ENCODE peak calls at places on chromosomes 6 and 20, in ten cellular contexts. Z, J, N, K, P, X, Q, O, T and V are unnamed samples.

GRCh38 chr20:57397004-57397692 is 6.0 kb downstream of the RBM38 start:
- DNase-seq in Z (peak), J (no peak), N (no peak), K (peak), P (no peak), X (no peak), Q (no peak), O (peak), T (peak), V (no peak)

GRCh38 chr6:166318649-166319600 is 10.7 kb upstream of the PRR18 start:
- DNase-seq in Z (no peak), J (no peak), N (no peak), K (no peak), P (no peak), X (no peak), Q (no peak), O (no peak), T (no peak), V (no peak)

GRCh38 chr6:22737331-22737730 is 168.0 kb downstream of the HDGFL1 start:
- DNase-seq in Z (peak), J (peak), N (peak), K (no peak), P (peak), X (peak), Q (peak), O (peak), T (no peak), V (peak)

GRCh38 chr6:132995432-132995831 is 181.1 kb downstream of the RPS12 start:
- DNase-seq in Z (no peak), J (no peak), N (no peak), K (no peak), P (no peak), X (no peak), Q (no peak), O (peak), T (no peak), V (no peak)

GRCh38 chr20:17694767-17695166 is 5.0 kb upstream of the BANF2 start:
- DNase-seq in Z (no peak), J (no peak), N (no peak), K (no peak), P (no peak), X (no peak), Q (no peak), O (no peak), T (no peak), V (no peak)

GRCh38 chr20:53330744-53331143 is 262.9 kb downstream of the ZNF217 start:
- DNase-seq in Z (no peak), J (no peak), N (no peak), K (no peak), P (no peak), X (no peak), Q (no peak), O (peak), T (no peak), V (no peak)

GRCh38 chr20:50635676-50636600 is 55.4 kb downstream of the RIPOR3 start:
- DNase-seq in Z (peak), J (peak), N (peak), K (peak), P (no peak), X (peak), Q (peak), O (no peak), T (peak), V (peak)

GRCh38 chr20:53699085-53699717 is 105.6 kb upstream of the ZNF217 start:
- DNase-seq in Z (no peak), J (no peak), N (no peak), K (no peak), P (no peak), X (no peak), Q (no peak), O (no peak), T (no peak), V (no peak)

GRCh38 chr6:149545258-149545753 is 537 bp downstream of the PPIL4 start:
- DNase-seq in Z (peak), J (peak), N (peak), K (no peak), P (peak), X (peak), Q (peak), O (peak), T (peak), V (peak)

GRCh38 chr6:127457444-127458064 is 1.6 kb downstream of the KIAA0408 start:
- DNase-seq in Z (no peak), J (peak), N (no peak), K (no peak), P (peak), X (no peak), Q (no peak), O (peak), T (no peak), V (peak)

GRCh38 chr20:32509639-32510066 is 75.5 kb downstream of the NOL4L start:
- DNase-seq in Z (no peak), J (no peak), N (no peak), K (no peak), P (no peak), X (no peak), Q (no peak), O (no peak), T (peak), V (no peak)

GRCh38 chr20:36106606-36107005 is 47.9 kb upstream of the EPB41L1 start:
- DNase-seq in Z (no peak), J (no peak), N (no peak), K (no peak), P (no peak), X (no peak), Q (no peak), O (no peak), T (no peak), V (no peak)

GRCh38 chr6:112370946-112371345 is 23.8 kb downstream of the RFPL4B start:
- DNase-seq in Z (no peak), J (no peak), N (no peak), K (no peak), P (no peak), X (no peak), Q (no peak), O (no peak), T (no peak), V (no peak)

GRCh38 chr6:37303891-37304503 is 46.1 kb upstream of the TMEM217 start:
- DNase-seq in Z (no peak), J (peak), N (peak), K (no peak), P (no peak), X (no peak), Q (peak), O (peak), T (no peak), V (peak)

GRCh38 chr6:87139236-87139635 is 16.1 kb upstream of the ZNF292 start:
- DNase-seq in Z (no peak), J (peak), N (peak), K (no peak), P (peak), X (no peak), Q (peak), O (peak), T (peak), V (peak)
- H3K4me3 ChIP-seq in Z (no peak), J (no peak), N (no peak), K (no peak), P (no peak), X (no peak), Q (no peak), O (no peak), T (no peak), V (no peak)

GRCh38 chr6:107731422-107732319 is 92.4 kb downstream of the SCML4 start:
- DNase-seq in Z (no peak), J (no peak), N (no peak), K (no peak), P (no peak), X (no peak), Q (no peak), O (no peak), T (no peak), V (no peak)
- H3K4me3 ChIP-seq in Z (no peak), J (no peak), N (no peak), K (no peak), P (no peak), X (no peak), Q (no peak), O (no peak), T (peak), V (no peak)

GRCh38 chr6:26086214-26086613 is 1.0 kb upstream of the HFE start:
- DNase-seq in Z (no peak), J (no peak), N (no peak), K (no peak), P (no peak), X (no peak), Q (no peak), O (no peak), T (peak), V (no peak)

GRCh38 chr6:26092443-26092842 is 5.2 kb downstream of the HFE start:
- DNase-seq in Z (no peak), J (no peak), N (no peak), K (no peak), P (no peak), X (no peak), Q (no peak), O (no peak), T (no peak), V (no peak)

GRCh38 chr6:26089272-26089671 is 2.0 kb downstream of the HFE start:
- DNase-seq in Z (no peak), J (peak), N (no peak), K (no peak), P (no peak), X (no peak), Q (no peak), O (no peak), T (no peak), V (no peak)

GRCh38 chr6:26088344-26088743 is 1.1 kb downstream of the HFE start:
- DNase-seq in Z (no peak), J (peak), N (no peak), K (no peak), P (no peak), X (no peak), Q (no peak), O (no peak), T (no peak), V (no peak)

DNA sequence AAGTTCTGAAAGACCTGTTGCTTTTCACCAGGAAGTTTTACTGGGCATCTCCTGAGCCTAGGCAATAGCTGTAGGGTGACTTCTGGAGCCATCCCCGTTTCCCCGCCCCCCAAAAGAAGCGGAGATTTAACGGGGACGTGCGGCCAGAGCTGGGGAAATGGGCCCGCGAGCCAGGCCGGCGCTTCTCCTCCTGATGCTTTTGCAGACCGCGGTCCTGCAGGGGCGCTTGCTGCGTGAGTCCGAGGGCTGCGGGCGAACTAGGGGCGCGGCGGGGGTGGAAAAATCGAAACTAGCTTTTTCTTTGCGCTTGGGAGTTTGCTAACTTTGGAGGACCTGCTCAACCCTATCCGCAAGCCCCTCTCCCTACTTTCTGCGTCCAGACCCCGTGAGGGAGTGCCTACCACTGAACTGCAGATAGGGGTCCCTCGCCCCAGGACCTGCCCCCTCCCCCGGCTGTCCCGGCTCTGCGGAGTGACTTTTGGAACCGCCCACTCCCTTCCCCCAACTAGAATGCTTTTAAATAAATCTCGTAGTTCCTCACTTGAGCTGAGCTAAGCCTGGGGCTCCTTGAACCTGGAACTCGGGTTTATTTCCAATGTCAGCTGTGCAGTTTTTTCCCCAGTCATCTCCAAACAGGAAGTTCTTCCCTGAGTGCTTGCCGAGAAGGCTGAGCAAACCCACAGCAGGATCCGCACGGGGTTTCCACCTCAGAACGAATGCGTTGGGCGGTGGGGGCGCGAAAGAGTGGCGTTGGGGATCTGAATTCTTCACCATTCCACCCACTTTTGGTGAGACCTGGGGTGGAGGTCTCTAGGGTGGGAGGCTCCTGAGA is at the start of gene HFE:
- DNase-seq in Z (peak), J (peak), N (peak), K (peak), P (no peak), X (peak), Q (peak), O (peak), T (peak), V (peak)
- H3K4me3 ChIP-seq in Z (peak), J (peak), N (peak), K (peak), P (peak), X (peak), Q (peak), O (peak), T (peak), V (peak)

GRCh38 chr20:34956041-34956458 is 382 bp downstream of the MYH7B start:
- DNase-seq in Z (no peak), J (no peak), N (no peak), K (no peak), P (no peak), X (no peak), Q (no peak), O (no peak), T (no peak), V (no peak)
- H3K4me3 ChIP-seq in Z (peak), J (peak), N (peak), K (peak), P (peak), X (peak), Q (peak), O (peak), T (peak), V (peak)

DNA sequence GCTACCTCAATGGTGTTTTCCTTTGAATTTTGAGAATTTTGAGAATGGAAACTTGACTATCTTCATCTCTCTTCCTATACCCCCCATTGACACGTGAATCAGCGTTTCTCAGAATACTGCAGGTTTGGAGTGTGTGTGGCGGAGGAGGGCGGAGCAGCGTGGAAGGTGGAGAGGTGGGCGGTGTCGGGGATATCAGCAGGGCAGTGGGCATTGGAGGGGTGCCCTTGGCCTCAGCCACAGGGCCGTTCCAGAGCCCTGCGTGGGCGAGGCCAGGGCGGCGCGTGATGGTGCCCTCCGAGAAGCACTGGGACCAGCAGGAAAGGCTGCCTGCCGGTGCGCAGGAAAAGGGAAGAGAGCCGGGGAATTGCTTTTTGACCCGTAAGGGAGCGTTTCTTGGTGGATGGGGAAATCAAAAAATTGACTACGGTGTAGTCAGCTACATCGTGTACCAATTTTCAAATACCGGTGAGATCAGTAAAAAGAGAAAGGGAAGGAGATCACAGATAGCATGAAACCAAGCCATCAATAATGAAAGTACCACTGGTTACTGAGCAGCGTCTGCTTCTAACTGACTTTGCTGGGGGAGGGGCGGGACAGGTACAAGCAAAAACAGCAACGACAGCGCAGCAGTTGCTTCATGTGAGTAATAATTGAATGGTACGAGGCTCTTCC is 82.7 kb upstream of the DUSP22 start:
- DNase-seq in Z (no peak), J (no peak), N (no peak), K (no peak), P (no peak), X (no peak), Q (no peak), O (no peak), T (peak), V (no peak)
- H3K4me3 ChIP-seq in Z (no peak), J (no peak), N (no peak), K (no peak), P (no peak), X (no peak), Q (no peak), O (no peak), T (peak), V (no peak)

GRCh38 chr6:15386110-15386755 is 140.4 kb downstream of the JARID2 start:
- DNase-seq in Z (no peak), J (no peak), N (no peak), K (no peak), P (no peak), X (no peak), Q (no peak), O (no peak), T (no peak), V (no peak)
- H3K4me3 ChIP-seq in Z (no peak), J (no peak), N (no peak), K (no peak), P (no peak), X (no peak), Q (no peak), O (no peak), T (no peak), V (no peak)

GRCh38 chr6:26030716-26031115 is 56.5 kb upstream of the HFE start:
- DNase-seq in Z (no peak), J (no peak), N (no peak), K (no peak), P (no peak), X (no peak), Q (no peak), O (no peak), T (no peak), V (no peak)
- H3K4me3 ChIP-seq in Z (no peak), J (no peak), N (peak), K (no peak), P (no peak), X (no peak), Q (peak), O (no peak), T (no peak), V (peak)